ENCODE peak calls at places on chromosomes 1 and 21, in ten cellular contexts. X, Z, G, S, Y, B, V, P, K and M are unnamed samples.

GRCh38 chr1:54480201-54480848 is 67.7 kb upstream of the ACOT11 start:
- DNase-seq in X (no peak), Z (no peak), G (peak; percentile 45), S (no peak), Y (no peak), B (no peak), V (no peak), P (peak; percentile 17), K (peak; percentile 61), M (no peak)

GRCh38 chr1:155012052-155012546 is 9.5 kb downstream of the ZBTB7B start:
- DNase-seq in X (peak; percentile 54), Z (peak; percentile 55), G (peak; percentile 68), S (no peak), Y (no peak), B (peak; percentile 56), V (no peak), P (no peak), K (peak; percentile 80), M (peak; percentile 90)

GRCh38 chr21:42850866-42851391 is 28.4 kb downstream of the WDR4 start:
- DNase-seq in X (peak; percentile 15), Z (peak; percentile 32), G (no peak), S (no peak), Y (no peak), B (peak; percentile 39), V (peak; percentile 26), P (no peak), K (peak; percentile 58), M (no peak)

GRCh38 chr1:153922076-153922837 is 515 bp downstream of the GATAD2B start:
- DNase-seq in X (no peak), Z (peak; percentile 58), G (no peak), S (peak; percentile 43), Y (peak; percentile 58), B (no peak), V (peak; percentile 13), P (no peak), K (peak; percentile 97), M (peak; percentile 43)

GRCh38 chr21:33940164-33940563 is 24.6 kb upstream of the ATP5PO start:
- DNase-seq in X (peak; percentile 62), Z (peak; percentile 14), G (no peak), S (no peak), Y (no peak), B (no peak), V (no peak), P (no peak), K (no peak), M (no peak)

GRCh38 chr1:5551274-5551966 is 440.8 kb downstream of the NPHP4 start:
- DNase-seq in X (no peak), Z (no peak), G (no peak), S (no peak), Y (no peak), B (peak; percentile 9), V (peak; percentile 74), P (no peak), K (peak; percentile 0), M (no peak)

GRCh38 chr1:56788588-56788987 is 30.6 kb downstream of the FYB2 start:
- DNase-seq in X (no peak), Z (no peak), G (no peak), S (no peak), Y (no peak), B (peak; percentile 73), V (peak; percentile 83), P (no peak), K (peak; percentile 56), M (no peak)

GRCh38 chr21:16587671-16588379 is 858.0 kb downstream of the USP25 start:
- DNase-seq in X (peak; percentile 77), Z (peak; percentile 89), G (peak; percentile 75), S (no peak), Y (no peak), B (peak; percentile 16), V (peak; percentile 34), P (no peak), K (no peak), M (peak; percentile 84)

GRCh38 chr1:109882288-109883245 is 28.1 kb upstream of the CSF1 start:
- DNase-seq in X (no peak), Z (no peak), G (peak; percentile 17), S (no peak), Y (no peak), B (no peak), V (no peak), P (no peak), K (no peak), M (no peak)

GRCh38 chr1:209655832-209656231 is 3.6 kb upstream of the LAMB3 start:
- DNase-seq in X (no peak), Z (peak; percentile 31), G (no peak), S (no peak), Y (no peak), B (peak; percentile 60), V (peak; percentile 97), P (no peak), K (no peak), M (no peak)

GRCh38 chr1:11880911-11881748 is 22.4 kb upstream of the NPPB start:
- DNase-seq in X (no peak), Z (no peak), G (no peak), S (no peak), Y (no peak), B (peak; percentile 11), V (no peak), P (no peak), K (no peak), M (no peak)

GRCh38 chr1:12069616-12070244 is 6.6 kb downstream of the TNFRSF8 start:
- DNase-seq in X (no peak), Z (no peak), G (no peak), S (no peak), Y (no peak), B (no peak), V (no peak), P (no peak), K (no peak), M (no peak)